ENCODE peak calls at places on chromosomes 5 and 9, in seven cellular contexts. Y, V, U, L, X, P and W are unnamed samples.

GRCh38 chr5:139795074-139796001 is at the start of gene PSD2:
- DNase-seq in Y (no peak), V (no peak), U (peak), L (no peak), X (no peak), P (no peak), W (no peak)

GRCh38 chr9:128555180-128555721 is 2.9 kb downstream of the SPTAN1 start:
- DNase-seq in Y (peak), V (no peak), U (peak), L (no peak), X (peak), P (peak), W (no peak)

GRCh38 chr9:89477811-89478583 is 19.9 kb downstream of the SEMA4D start:
- DNase-seq in Y (no peak), V (no peak), U (no peak), L (peak), X (no peak), P (peak), W (peak)

GRCh38 chr5:75021229-75021628 is 31.1 kb downstream of the GCNT4 start:
- DNase-seq in Y (no peak), V (no peak), U (peak), L (no peak), X (no peak), P (no peak), W (no peak)

GRCh38 chr9:107492381-107492780 is 2.8 kb upstream of the KLF4 start:
- DNase-seq in Y (no peak), V (no peak), U (no peak), L (no peak), X (no peak), P (no peak), W (no peak)

GRCh38 chr5:94173100-94173499 is 431.7 kb upstream of the POU5F2 start:
- DNase-seq in Y (no peak), V (no peak), U (no peak), L (no peak), X (no peak), P (no peak), W (no peak)

GRCh38 chr9:88722753-88723152 is 187.8 kb downstream of the NXNL2 start:
- DNase-seq in Y (no peak), V (no peak), U (no peak), L (no peak), X (no peak), P (no peak), W (peak)

GRCh38 chr5:170533383-170533782 is 29.6 kb downstream of the KCNIP1 start:
- DNase-seq in Y (no peak), V (no peak), U (no peak), L (no peak), X (peak), P (no peak), W (no peak)

GRCh38 chr5:131505237-131505908 is 129.7 kb downstream of the RAPGEF6 start:
- DNase-seq in Y (no peak), V (no peak), U (no peak), L (no peak), X (no peak), P (peak), W (no peak)

GRCh38 chr5:40080191-40080590 is 599.5 kb upstream of the PTGER4 start:
- DNase-seq in Y (no peak), V (no peak), U (no peak), L (no peak), X (no peak), P (no peak), W (no peak)

GRCh38 chr5:118679123-118679940 is 309.0 kb downstream of the DTWD2 start:
- DNase-seq in Y (no peak), V (no peak), U (no peak), L (no peak), X (no peak), P (no peak), W (no peak)

GRCh38 chr9:136889858-136890257 is 3.5 kb downstream of the TRAF2 start:
- DNase-seq in Y (no peak), V (no peak), U (no peak), L (no peak), X (no peak), P (no peak), W (no peak)

GRCh38 chr5:52841114-52841513 is 53.4 kb downstream of the ITGA1 start:
- DNase-seq in Y (no peak), V (no peak), U (no peak), L (no peak), X (no peak), P (no peak), W (no peak)

GRCh38 chr5:43141211-43141610 is 20.5 kb downstream of the ZNF131 start:
- DNase-seq in Y (no peak), V (no peak), U (no peak), L (no peak), X (no peak), P (peak), W (no peak)

GRCh38 chr9:98229620-98230019 is 25.8 kb downstream of the TBC1D2 start:
- DNase-seq in Y (no peak), V (no peak), U (no peak), L (no peak), X (no peak), P (no peak), W (no peak)

GRCh38 chr9:16811987-16812685 is 58.3 kb downstream of the BNC2 start:
- DNase-seq in Y (no peak), V (no peak), U (no peak), L (no peak), X (no peak), P (no peak), W (no peak)

GRCh38 chr9:113484258-113484730 is 20.8 kb downstream of the RGS3 start:
- DNase-seq in Y (peak), V (no peak), U (no peak), L (no peak), X (no peak), P (no peak), W (no peak)

GRCh38 chr5:10507575-10508024 is 56.3 kb upstream of the ANKRD33B start:
- DNase-seq in Y (no peak), V (no peak), U (peak), L (no peak), X (peak), P (peak), W (no peak)

GRCh38 chr9:16656432-16657169 is 213.9 kb downstream of the BNC2 start:
- DNase-seq in Y (no peak), V (no peak), U (no peak), L (no peak), X (no peak), P (no peak), W (peak)

GRCh38 chr5:40547557-40547956 is 132.2 kb upstream of the PTGER4 start:
- DNase-seq in Y (no peak), V (no peak), U (no peak), L (no peak), X (no peak), P (no peak), W (no peak)

GRCh38 chr9:71487046-71487445 is 281.3 kb downstream of the CEMIP2 start:
- DNase-seq in Y (no peak), V (no peak), U (peak), L (no peak), X (no peak), P (no peak), W (no peak)

GRCh38 chr9:75027187-75028107 is 646 bp downstream of the CARNMT1 start:
- DNase-seq in Y (peak), V (peak), U (peak), L (peak), X (peak), P (peak), W (peak)

GRCh38 chr9:105510024-105510423 is 47.9 kb upstream of the FKTN start:
- DNase-seq in Y (no peak), V (no peak), U (no peak), L (no peak), X (no peak), P (peak), W (no peak)

GRCh38 chr5:64569880-64570279 is 64.1 kb downstream of the RGS7BP start:
- DNase-seq in Y (no peak), V (no peak), U (no peak), L (no peak), X (no peak), P (no peak), W (no peak)

GRCh38 chr5:80990971-80991370 is 30.8 kb downstream of the RASGRF2 start:
- DNase-seq in Y (peak), V (no peak), U (no peak), L (no peak), X (peak), P (no peak), W (no peak)

GRCh38 chr9:91839926-91840464 is 110.0 kb downstream of the ROR2 start:
- DNase-seq in Y (no peak), V (no peak), U (no peak), L (no peak), X (no peak), P (no peak), W (no peak)

GRCh38 chr5:73591102-73591695 is 25.7 kb downstream of the UTP15 start:
- DNase-seq in Y (peak), V (peak), U (peak), L (peak), X (peak), P (peak), W (peak)

GRCh38 chr5:36723921-36724320 is 117.5 kb downstream of the SLC1A3 start:
- DNase-seq in Y (no peak), V (no peak), U (no peak), L (no peak), X (no peak), P (no peak), W (peak)

GRCh38 chr5:59391576-59391975 is 501.9 kb downstream of the PDE4D start:
- DNase-seq in Y (no peak), V (no peak), U (no peak), L (no peak), X (no peak), P (no peak), W (no peak)

GRCh38 chr9:96660693-96661248 is 5.7 kb upstream of the PRXL2C start:
- DNase-seq in Y (no peak), V (no peak), U (no peak), L (no peak), X (no peak), P (no peak), W (no peak)

GRCh38 chr5:102590467-102590866 is 91.7 kb upstream of the SLCO6A1 start:
- DNase-seq in Y (no peak), V (no peak), U (no peak), L (no peak), X (no peak), P (no peak), W (no peak)

GRCh38 chr5:142438573-142438972 is 113.8 kb upstream of the SPRY4 start:
- DNase-seq in Y (no peak), V (no peak), U (no peak), L (no peak), X (no peak), P (no peak), W (no peak)

GRCh38 chr9:20593551-20593950 is 28.7 kb downstream of the MLLT3 start:
- DNase-seq in Y (no peak), V (no peak), U (no peak), L (no peak), X (no peak), P (peak), W (no peak)

GRCh38 chr9:101840694-101841188 is 102.3 kb upstream of the GRIN3A start:
- DNase-seq in Y (no peak), V (no peak), U (peak), L (no peak), X (no peak), P (no peak), W (no peak)

GRCh38 chr5:139388198-139388821 is 1.4 kb downstream of the MZB1 start:
- DNase-seq in Y (no peak), V (no peak), U (no peak), L (peak), X (no peak), P (no peak), W (peak)